ENCODE peak calls at places on chromosomes 1 and 21, in four cellular contexts. One of them, this sample, is unnamed.

GRCh38 chr1:53307037-53307436 is 20.8 kb downstream of the LRP8 start:
- DNase-seq in mammary epithelial cell: no peak
- DNase-seq in fibroblast of lung: no peak
- DNase-seq in neuronal stem cell: no peak
- DNase-seq in this sample: no peak

GRCh38 chr1:1218524-1219200 is 4.7 kb upstream of the TNFRSF4 start:
- DNase-seq in fibroblast of lung: no peak
- DNase-seq in mammary epithelial cell: no peak
- DNase-seq in neuronal stem cell: no peak
- DNase-seq in this sample: no peak

GRCh38 chr1:21069549-21069948 is 107.1 kb downstream of the EIF4G3 start:
- DNase-seq in mammary epithelial cell: no peak
- DNase-seq in fibroblast of lung: peak; percentile 78
- DNase-seq in neuronal stem cell: no peak
- DNase-seq in this sample: no peak

GRCh38 chr1:60692031-60692430 is 390.3 kb upstream of the NFIA start:
- DNase-seq in mammary epithelial cell: no peak
- DNase-seq in fibroblast of lung: no peak
- DNase-seq in neuronal stem cell: no peak
- DNase-seq in this sample: no peak

GRCh38 chr1:236853916-236854601 is 59.0 kb downstream of the MTR start:
- DNase-seq in neuronal stem cell: no peak
- DNase-seq in mammary epithelial cell: no peak
- DNase-seq in fibroblast of lung: peak; percentile 81
- DNase-seq in this sample: no peak

GRCh38 chr1:21106709-21107108 is 70.0 kb downstream of the EIF4G3 start:
- DNase-seq in fibroblast of lung: no peak
- DNase-seq in mammary epithelial cell: no peak
- DNase-seq in neuronal stem cell: no peak
- DNase-seq in this sample: no peak

GRCh38 chr1:94746635-94747525 is 73.3 kb upstream of the SLC44A3 start:
- DNase-seq in fibroblast of lung: no peak
- DNase-seq in mammary epithelial cell: no peak
- DNase-seq in neuronal stem cell: no peak
- DNase-seq in this sample: peak; percentile 10

GRCh38 chr1:244049142-244049968 is 1.7 kb upstream of the ZBTB18 start:
- DNase-seq in mammary epithelial cell: no peak
- DNase-seq in fibroblast of lung: peak; percentile 23
- DNase-seq in neuronal stem cell: no peak
- DNase-seq in this sample: peak; percentile 54

GRCh38 chr1:62732327-62732726 is 44.1 kb upstream of the DOCK7 start:
- DNase-seq in mammary epithelial cell: no peak
- DNase-seq in neuronal stem cell: no peak
- DNase-seq in fibroblast of lung: no peak
- DNase-seq in this sample: no peak

GRCh38 chr1:54996359-54996868 is 2.3 kb upstream of the BSND start:
- DNase-seq in neuronal stem cell: peak; percentile 74
- DNase-seq in mammary epithelial cell: peak; percentile 47
- DNase-seq in fibroblast of lung: peak; percentile 38
- DNase-seq in this sample: peak; percentile 94

GRCh38 chr1:150537732-150538684 is 11.2 kb upstream of the ADAMTSL4 start:
- DNase-seq in mammary epithelial cell: peak; percentile 74
- DNase-seq in fibroblast of lung: peak; percentile 92
- DNase-seq in neuronal stem cell: no peak
- DNase-seq in this sample: no peak

GRCh38 chr1:98749152-98749756 is 87.7 kb downstream of the SNX7 start:
- DNase-seq in neuronal stem cell: no peak
- DNase-seq in mammary epithelial cell: no peak
- DNase-seq in fibroblast of lung: peak; percentile 7
- DNase-seq in this sample: peak; percentile 81

GRCh38 chr21:44694776-44695175 is 2.2 kb upstream of the KRTAP10-12 start:
- DNase-seq in neuronal stem cell: no peak
- DNase-seq in mammary epithelial cell: no peak
- DNase-seq in fibroblast of lung: no peak
- DNase-seq in this sample: no peak

GRCh38 chr1:34831721-34832246 is 27.8 kb downstream of the SMIM12 start:
- DNase-seq in neuronal stem cell: no peak
- DNase-seq in fibroblast of lung: no peak
- DNase-seq in mammary epithelial cell: no peak
- DNase-seq in this sample: no peak

GRCh38 chr1:206021008-206021795 is 2.5 kb downstream of the CTSE start:
- DNase-seq in mammary epithelial cell: no peak
- DNase-seq in neuronal stem cell: no peak
- DNase-seq in fibroblast of lung: no peak
- DNase-seq in this sample: no peak

GRCh38 chr1:8889925-8890785 is 11.7 kb upstream of the ENO1 start:
- DNase-seq in neuronal stem cell: no peak
- DNase-seq in mammary epithelial cell: peak; percentile 95
- DNase-seq in fibroblast of lung: peak; percentile 93
- DNase-seq in this sample: no peak

GRCh38 chr1:221829327-221830011 is 87.6 kb upstream of the DUSP10 start:
- DNase-seq in fibroblast of lung: peak; percentile 97
- DNase-seq in mammary epithelial cell: peak; percentile 96
- DNase-seq in neuronal stem cell: no peak
- DNase-seq in this sample: no peak

GRCh38 chr1:53071167-53071865 is 9.3 kb downstream of the PODN start:
- DNase-seq in mammary epithelial cell: no peak
- DNase-seq in fibroblast of lung: no peak
- DNase-seq in neuronal stem cell: no peak
- DNase-seq in this sample: no peak

GRCh38 chr1:234720709-234721436 is 110.9 kb upstream of the IRF2BP2 start:
- DNase-seq in fibroblast of lung: no peak
- DNase-seq in mammary epithelial cell: no peak
- DNase-seq in neuronal stem cell: no peak
- DNase-seq in this sample: no peak

GRCh38 chr1:109879881-109880525 is 30.6 kb upstream of the CSF1 start:
- DNase-seq in mammary epithelial cell: no peak
- DNase-seq in neuronal stem cell: no peak
- DNase-seq in fibroblast of lung: no peak
- DNase-seq in this sample: no peak

GRCh38 chr1:109883248-109883955 is 27.2 kb upstream of the CSF1 start:
- DNase-seq in fibroblast of lung: no peak
- DNase-seq in mammary epithelial cell: no peak
- DNase-seq in neuronal stem cell: no peak
- DNase-seq in this sample: no peak

GRCh38 chr1:109880961-109881894 is 29.4 kb upstream of the CSF1 start:
- DNase-seq in mammary epithelial cell: no peak
- DNase-seq in neuronal stem cell: no peak
- DNase-seq in fibroblast of lung: no peak
- DNase-seq in this sample: peak; percentile 22

GRCh38 chr1:109882288-109883245 is 28.1 kb upstream of the CSF1 start:
- DNase-seq in mammary epithelial cell: no peak
- DNase-seq in fibroblast of lung: no peak
- DNase-seq in neuronal stem cell: no peak
- DNase-seq in this sample: peak; percentile 36

GRCh38 chr1:109881906-109882287 is 28.8 kb upstream of the CSF1 start:
- DNase-seq in neuronal stem cell: no peak
- DNase-seq in mammary epithelial cell: no peak
- DNase-seq in fibroblast of lung: no peak
- DNase-seq in this sample: peak; percentile 17
- H3K9ac ChIP-seq in neuronal stem cell: no peak overlapping the region
- H3K9ac ChIP-seq in mammary epithelial cell: no peak overlapping the region
- H3K9ac ChIP-seq in fibroblast of lung: no peak overlapping the region
- H3K9ac ChIP-seq in this sample: no peak overlapping the region

GRCh38 chr1:109637446-109637845 is 17.8 kb downstream of the AMPD2 start:
- DNase-seq in neuronal stem cell: no peak
- DNase-seq in fibroblast of lung: no peak
- DNase-seq in mammary epithelial cell: no peak
- DNase-seq in this sample: no peak

GRCh38 chr1:109634292-109634691 is 14.7 kb downstream of the AMPD2 start:
- DNase-seq in fibroblast of lung: no peak
- DNase-seq in neuronal stem cell: no peak
- DNase-seq in mammary epithelial cell: no peak
- DNase-seq in this sample: no peak

GRCh38 chr1:109635862-109636200 is 16.2 kb downstream of the AMPD2 start:
- DNase-seq in neuronal stem cell: no peak
- DNase-seq in fibroblast of lung: no peak
- DNase-seq in mammary epithelial cell: no peak
- DNase-seq in this sample: no peak

GRCh38 chr1:109634771-109635750 is 15.4 kb downstream of the AMPD2 start:
- DNase-seq in mammary epithelial cell: no peak
- DNase-seq in neuronal stem cell: no peak
- DNase-seq in fibroblast of lung: no peak
- DNase-seq in this sample: no peak

DNA sequence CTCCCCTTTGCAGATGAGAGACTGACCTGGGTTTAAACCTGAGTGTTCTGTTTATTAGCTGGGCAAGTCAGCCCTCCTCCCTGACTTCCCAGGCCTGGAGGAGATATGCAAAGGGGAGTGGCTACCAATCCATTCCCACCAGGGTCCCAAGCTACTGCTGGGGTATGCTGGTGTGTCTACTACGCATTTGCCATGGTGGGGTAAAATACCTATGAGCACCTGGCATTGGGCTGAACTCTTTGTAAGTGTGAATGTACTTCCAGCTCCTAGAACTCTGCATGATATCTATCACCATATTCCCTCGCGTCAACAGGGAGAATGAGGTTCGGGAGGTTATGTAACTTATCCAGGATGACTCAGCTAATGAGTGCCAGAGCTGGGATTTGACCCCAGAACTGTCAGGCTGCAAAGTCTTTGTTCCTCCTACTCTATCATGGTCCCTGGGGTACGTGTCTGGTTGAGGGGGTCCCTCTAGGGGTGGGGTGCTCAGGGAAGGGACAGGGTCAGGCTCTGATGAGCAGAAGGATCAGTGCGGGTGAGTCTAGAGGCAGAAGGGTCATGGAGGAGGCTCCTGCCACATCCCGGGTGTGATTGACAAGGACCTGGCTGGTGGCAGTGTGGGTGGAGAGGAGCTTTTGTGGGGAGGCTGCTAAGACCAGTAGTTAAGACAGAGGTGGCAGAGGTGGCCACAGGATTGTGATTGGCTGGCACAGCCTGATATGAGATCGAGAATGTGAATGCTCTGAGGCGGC is 16.7 kb downstream of the AMPD2 start:
- DNase-seq in neuronal stem cell: no peak
- DNase-seq in mammary epithelial cell: no peak
- DNase-seq in fibroblast of lung: peak; percentile 62
- DNase-seq in this sample: no peak
- H3K4me2 ChIP-seq in neuronal stem cell: no peak overlapping the region
- H3K4me2 ChIP-seq in mammary epithelial cell: no peak overlapping the region
- H3K4me2 ChIP-seq in fibroblast of lung: peak overlapping the region; percentile 23
- H3K4me2 ChIP-seq in this sample: no peak overlapping the region

GRCh38 chr1:174871886-174872285 is 127.9 kb upstream of the CACYBP start:
- DNase-seq in neuronal stem cell: no peak
- DNase-seq in fibroblast of lung: peak; percentile 78
- DNase-seq in mammary epithelial cell: peak; percentile 64
- DNase-seq in this sample: no peak
- H3K9ac ChIP-seq in neuronal stem cell: no peak overlapping the region
- H3K9ac ChIP-seq in fibroblast of lung: no peak overlapping the region
- H3K9ac ChIP-seq in mammary epithelial cell: no peak overlapping the region
- H3K9ac ChIP-seq in this sample: no peak overlapping the region

DNA sequence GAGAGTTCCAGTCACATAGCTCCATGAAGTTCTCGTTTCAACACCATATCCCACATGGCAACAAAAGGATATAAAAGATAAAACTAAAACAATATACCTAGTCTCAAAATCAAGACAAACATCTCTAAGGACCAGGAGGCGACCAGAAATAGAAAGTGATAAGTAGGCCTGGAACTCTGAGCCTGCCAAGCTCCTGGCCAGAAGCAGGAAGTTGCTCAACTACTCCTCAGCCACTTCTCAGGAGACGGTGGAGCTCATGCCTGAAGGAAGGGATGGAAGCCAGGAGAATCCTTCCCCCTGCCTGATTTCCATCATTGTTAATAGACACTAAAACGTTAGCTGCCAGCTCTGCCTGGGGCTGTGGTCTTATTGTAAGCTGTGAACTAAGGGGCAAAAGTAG is 94.7 kb downstream of the DISP1 start:
- DNase-seq in neuronal stem cell: no peak
- DNase-seq in fibroblast of lung: peak; percentile 77
- DNase-seq in mammary epithelial cell: peak; percentile 19
- DNase-seq in this sample: no peak
- H3K4me2 ChIP-seq in neuronal stem cell: no peak overlapping the region
- H3K4me2 ChIP-seq in fibroblast of lung: peak overlapping the region; percentile 48
- H3K4me2 ChIP-seq in mammary epithelial cell: no peak overlapping the region
- H3K4me2 ChIP-seq in this sample: no peak overlapping the region

GRCh38 chr1:170634819-170635410 is 29.0 kb upstream of the PRRX1 start:
- DNase-seq in fibroblast of lung: peak; percentile 50
- DNase-seq in mammary epithelial cell: no peak
- DNase-seq in neuronal stem cell: no peak
- DNase-seq in this sample: no peak
- H3K9ac ChIP-seq in fibroblast of lung: no peak overlapping the region
- H3K9ac ChIP-seq in mammary epithelial cell: no peak overlapping the region
- H3K9ac ChIP-seq in neuronal stem cell: no peak overlapping the region
- H3K9ac ChIP-seq in this sample: no peak overlapping the region